ENCODE peak calls at places on chromosome 11, in ten cellular contexts. A is OCI-LY7; T is stimulated activated CD8-positive, alpha-beta memory T cell treated with anti-CD3 and anti-CD28 coated beads, Interleukin-4, amount 100 ng/mL, for 4 hours; D is amygdala; X is uterus; I is activated effector memory CD4-positive, alpha-beta T cell treated with anti-CD3 and anti-CD28 coated beads, Interleukin-2, amount 50 U/mL, for 16 hours; J is nephron progenitor cell; E is fibroblast of the conjunctiva; S is cerebellar nuclear complex; K is activated T-cell treated with anti-CD3 and anti-CD28 coated beads, Interleukin-2, amount 50 U/mL, for 1 hour. P is an unnamed sample.

GRCh38 chr11:97224396-97224795 is 834.6 kb downstream of the JRKL start:
- DNase-seq in A (no peak), E (no peak), I (no peak), X (no peak), D (no peak), T (no peak), S (no peak), J (no peak), K (no peak), P (no peak)

GRCh38 chr11:15579287-15580001 is 464.7 kb downstream of the INSC start:
- DNase-seq in T (no peak), A (no peak), E (no peak), I (no peak), X (no peak), S (no peak), K (no peak), J (no peak), D (no peak), P (no peak)

GRCh38 chr11:19276859-19277808 is 36.4 kb upstream of the E2F8 start:
- DNase-seq in I (no peak), D (no peak), S (no peak), A (no peak), E (no peak), X (no peak), T (no peak), K (no peak), J (no peak), P (peak; percentile 59)

GRCh38 chr11:6625156-6625831 is 6.1 kb upstream of the TPP1 start:
- DNase-seq in S (no peak), J (no peak), T (no peak), D (no peak), K (peak; percentile 4), A (no peak), I (peak; percentile 52), X (no peak), E (no peak), P (no peak)

GRCh38 chr11:117180020-117180419 is 1.5 kb downstream of the SIDT2 start:
- DNase-seq in K (no peak), S (no peak), X (no peak), D (no peak), A (no peak), T (no peak), J (no peak), E (no peak), I (peak; percentile 57), P (no peak)

GRCh38 chr11:14907411-14908213 is 15.6 kb upstream of the CYP2R1 start:
- DNase-seq in X (peak; percentile 42), I (peak; percentile 95), E (no peak), S (no peak), T (peak; percentile 60), K (peak; percentile 88), D (peak; percentile 30), A (peak; percentile 76), J (peak; percentile 81), P (no peak)

GRCh38 chr11:78256962-78257361 is 68.2 kb downstream of the USP35 start:
- DNase-seq in D (no peak), E (peak; percentile 72), K (no peak), T (no peak), X (peak; percentile 87), A (no peak), J (no peak), I (no peak), S (no peak), P (no peak)

GRCh38 chr11:132312616-132313210 is 942.3 kb downstream of the NTM start:
- DNase-seq in K (no peak), T (no peak), I (no peak), E (peak; percentile 1), D (no peak), J (peak; percentile 22), X (no peak), S (no peak), A (peak; percentile 5), P (peak; percentile 52)

GRCh38 chr11:69122642-69123431 is 32.9 kb upstream of the SMIM38 start:
- DNase-seq in E (peak; percentile 21), A (no peak), S (no peak), K (peak; percentile 61), I (peak; percentile 89), D (no peak), J (peak; percentile 61), X (no peak), T (peak; percentile 80), P (peak; percentile 64)

GRCh38 chr11:10450451-10451398 is 4.3 kb upstream of the AMPD3 start:
- DNase-seq in I (peak; percentile 83), X (peak; percentile 23), S (no peak), A (no peak), E (no peak), D (no peak), J (peak; percentile 65), T (no peak), K (peak; percentile 64), P (no peak)